ENCODE peak calls at places on chromosomes 11 and 22, in nine cellular contexts. M is CD8-positive, alpha-beta memory T cell; I is K562; J is cardiac muscle cell; O is CD4-positive, alpha-beta memory T cell; E is foreskin keratinocyte; W is psoas muscle; Q is CD4-positive, alpha-beta T cell; Z is lower lobe of right lung. P is an unnamed sample.

GRCh38 chr11:118744001-118744400 is 47.0 kb downstream of the DDX6 start:
- DNase-seq in M (no peak), I (no peak), J (no peak), O (no peak), E (no peak), W (no peak), Q (no peak), Z (no peak), P (no peak)

GRCh38 chr11:103681855-103682254 is 354.6 kb upstream of the DDI1 start:
- DNase-seq in M (no peak), I (no peak), J (no peak), O (no peak), E (no peak), W (no peak), Q (no peak), Z (no peak), P (no peak)

GRCh38 chr22:27961182-27961581 is 42.1 kb upstream of the PITPNB start:
- DNase-seq in M (no peak), I (no peak), J (no peak), O (no peak), E (no peak), W (no peak), Q (no peak), Z (no peak), P (no peak)

GRCh38 chr11:111748035-111748804 is 18.0 kb downstream of the PPP2R1B start:
- DNase-seq in M (no peak), I (no peak), J (no peak), O (no peak), E (no peak), W (no peak), Q (no peak), Z (no peak), P (no peak)

GRCh38 chr11:86101493-86101892 is 32.6 kb upstream of the PICALM start:
- DNase-seq in M (no peak), I (no peak), J (no peak), O (no peak), E (peak), W (no peak), Q (no peak), Z (no peak), P (no peak)

GRCh38 chr11:128607819-128608218 is 20.5 kb upstream of the ETS1 start:
- DNase-seq in M (no peak), I (no peak), J (peak), O (no peak), E (no peak), W (no peak), Q (no peak), Z (no peak), P (no peak)

GRCh38 chr22:31561238-31561887 is 65.0 kb downstream of the SFI1 start:
- DNase-seq in M (peak), I (peak), J (peak), O (peak), E (peak), W (peak), Q (peak), Z (peak), P (peak)

GRCh38 chr11:99015634-99016454 is 4.9 kb upstream of the CNTN5 start:
- DNase-seq in M (no peak), I (peak), J (peak), O (peak), E (no peak), W (no peak), Q (no peak), Z (no peak), P (no peak)

GRCh38 chr22:30861688-30862552 is 106.7 kb downstream of the MORC2 start:
- DNase-seq in M (no peak), I (peak), J (no peak), O (no peak), E (no peak), W (no peak), Q (peak), Z (no peak), P (no peak)

GRCh38 chr11:95512682-95513081 is 276.9 kb downstream of the FAM76B start:
- DNase-seq in M (no peak), I (no peak), J (no peak), O (no peak), E (peak), W (peak), Q (no peak), Z (no peak), P (no peak)

GRCh38 chr11:69442807-69443137 is 38.7 kb upstream of the LINC01488 start:
- DNase-seq in M (peak), I (peak), J (no peak), O (no peak), E (peak), W (no peak), Q (no peak), Z (peak), P (no peak)

GRCh38 chr22:44108806-44109385 is 71.8 kb upstream of the PARVG start:
- DNase-seq in M (no peak), I (no peak), J (no peak), O (no peak), E (no peak), W (peak), Q (no peak), Z (no peak), P (no peak)

GRCh38 chr11:48081151-48082010 is 101.0 kb downstream of the PTPRJ start:
- DNase-seq in M (no peak), I (no peak), J (no peak), O (no peak), E (no peak), W (peak), Q (no peak), Z (peak), P (peak)

GRCh38 chr22:44456661-44457412 is 41.2 kb downstream of the RTL6 start:
- DNase-seq in M (no peak), I (no peak), J (no peak), O (no peak), E (no peak), W (no peak), Q (no peak), Z (no peak), P (no peak)

GRCh38 chr11:27282141-27282590 is 80.8 kb downstream of the CCDC34 start:
- DNase-seq in M (no peak), I (no peak), J (no peak), O (no peak), E (no peak), W (peak), Q (no peak), Z (no peak), P (no peak)

GRCh38 chr11:102437727-102438126 is 14.8 kb downstream of the TMEM123 start:
- DNase-seq in M (no peak), I (no peak), J (no peak), O (no peak), E (no peak), W (no peak), Q (no peak), Z (no peak), P (no peak)

GRCh38 chr11:102436546-102436945 is 16.0 kb downstream of the TMEM123 start:
- DNase-seq in M (no peak), I (no peak), J (no peak), O (no peak), E (no peak), W (no peak), Q (no peak), Z (no peak), P (no peak)

GRCh38 chr11:102435688-102436087 is 16.9 kb downstream of the TMEM123 start:
- DNase-seq in M (no peak), I (no peak), J (no peak), O (no peak), E (no peak), W (no peak), Q (no peak), Z (no peak), P (no peak)

GRCh38 chr11:102437026-102437425 is 15.5 kb downstream of the TMEM123 start:
- DNase-seq in M (no peak), I (no peak), J (no peak), O (no peak), E (no peak), W (no peak), Q (no peak), Z (no peak), P (no peak)

DNA sequence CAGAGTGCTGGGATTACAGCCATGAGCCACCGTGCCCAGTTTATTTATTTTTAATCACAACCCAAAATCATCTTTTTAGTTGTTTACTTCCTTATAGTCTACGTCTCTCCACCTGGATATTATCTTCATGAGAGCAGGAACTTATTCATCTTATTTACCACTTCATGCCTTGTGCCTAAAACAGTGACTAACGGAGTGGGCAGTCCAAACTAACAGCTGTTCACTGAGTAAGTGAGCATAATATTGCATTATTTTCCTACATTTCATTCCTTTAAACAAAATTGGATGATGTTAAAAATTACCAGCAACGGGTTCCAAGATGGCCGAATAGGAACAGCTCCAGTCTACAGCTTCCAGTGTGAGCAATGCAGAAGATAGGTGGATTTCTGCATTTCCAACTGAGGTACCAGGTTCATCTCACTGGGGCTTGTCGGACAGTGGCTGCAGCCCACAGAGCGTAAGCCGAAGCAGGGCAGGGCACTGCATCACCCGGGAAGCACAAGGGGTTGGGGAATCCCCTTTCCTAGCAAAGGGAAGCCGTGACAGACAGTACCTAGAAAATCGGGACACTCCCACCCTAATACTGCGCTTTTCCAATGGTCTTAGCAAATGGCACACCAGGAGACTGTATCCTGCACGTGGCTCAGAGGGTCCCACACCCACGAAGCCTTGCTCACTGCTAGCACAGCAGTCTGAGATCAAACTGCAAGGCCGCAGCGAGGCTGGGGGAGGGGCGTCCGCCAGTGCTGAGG is 14.1 kb downstream of the TMEM123 start:
- DNase-seq in M (peak), I (no peak), J (no peak), O (no peak), E (no peak), W (no peak), Q (peak), Z (peak), P (no peak)
- H3K27ac ChIP-seq in M (no peak), I (no peak), J (peak), O (peak), E (no peak), W (no peak), Q (no peak), Z (no peak), P (peak)

GRCh38 chr22:50301581-50301991 is 5.9 kb downstream of the PLXNB2 start:
- DNase-seq in M (no peak), I (no peak), J (no peak), O (no peak), E (no peak), W (no peak), Q (no peak), Z (no peak), P (no peak)

GRCh38 chr22:50303515-50303847 is 4.0 kb downstream of the PLXNB2 start:
- DNase-seq in M (no peak), I (no peak), J (no peak), O (no peak), E (no peak), W (no peak), Q (no peak), Z (no peak), P (no peak)

GRCh38 chr22:50302564-50302963 is 4.9 kb downstream of the PLXNB2 start:
- DNase-seq in M (no peak), I (no peak), J (peak), O (no peak), E (no peak), W (no peak), Q (no peak), Z (no peak), P (no peak)

GRCh38 chr22:50300620-50301257 is 6.7 kb downstream of the PLXNB2 start:
- DNase-seq in M (no peak), I (no peak), J (no peak), O (no peak), E (no peak), W (no peak), Q (no peak), Z (no peak), P (no peak)

GRCh38 chr22:50302041-50302541 is 5.4 kb downstream of the PLXNB2 start:
- DNase-seq in M (no peak), I (no peak), J (no peak), O (no peak), E (no peak), W (no peak), Q (no peak), Z (peak), P (no peak)
- H3K27ac ChIP-seq in M (no peak), I (no peak), J (peak), O (no peak), E (peak), W (no peak), Q (no peak), Z (peak), P (peak)

GRCh38 chr11:110356769-110357671 is 60.6 kb upstream of the RDX start:
- DNase-seq in M (no peak), I (no peak), J (no peak), O (no peak), E (no peak), W (no peak), Q (no peak), Z (no peak), P (no peak)

GRCh38 chr11:110349109-110349996 is 52.9 kb upstream of the RDX start:
- DNase-seq in M (no peak), I (no peak), J (no peak), O (no peak), E (no peak), W (no peak), Q (no peak), Z (no peak), P (no peak)

GRCh38 chr11:110355011-110355744 is 58.8 kb upstream of the RDX start:
- DNase-seq in M (no peak), I (no peak), J (peak), O (no peak), E (no peak), W (no peak), Q (no peak), Z (no peak), P (no peak)
- H3K27ac ChIP-seq in M (no peak), I (no peak), J (no peak), O (no peak), E (no peak), W (no peak), Q (no peak), Z (no peak), P (no peak)

DNA sequence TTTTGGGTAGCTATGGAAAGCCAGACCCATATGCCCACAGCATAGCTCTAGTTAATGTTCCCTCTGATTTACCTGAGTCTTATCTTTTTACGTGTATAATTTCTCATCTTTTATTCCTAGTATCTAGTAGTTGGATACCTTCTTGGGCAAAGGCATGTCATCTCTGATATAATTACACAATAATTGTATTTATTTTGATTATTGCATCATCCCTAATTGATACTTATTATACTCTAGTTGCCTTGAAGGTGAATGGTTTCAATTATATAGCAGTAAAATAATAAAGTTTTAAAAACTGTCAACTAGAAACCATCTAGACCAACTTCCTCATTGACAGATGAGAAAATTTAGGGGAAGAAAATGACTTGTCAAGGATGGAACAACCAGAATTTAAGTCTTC is 347.3 kb downstream of the SOX6 start:
- DNase-seq in M (no peak), I (no peak), J (no peak), O (no peak), E (no peak), W (no peak), Q (no peak), Z (no peak), P (no peak)
- H3K27ac ChIP-seq in M (no peak), I (no peak), J (no peak), O (no peak), E (no peak), W (peak), Q (no peak), Z (no peak), P (no peak)

GRCh38 chr11:117071344-117071787 is 26.9 kb downstream of the SIK3 start:
- DNase-seq in M (no peak), I (no peak), J (peak), O (no peak), E (no peak), W (no peak), Q (no peak), Z (no peak), P (no peak)

GRCh38 chr11:117072517-117073218 is 25.6 kb downstream of the SIK3 start:
- DNase-seq in M (no peak), I (peak), J (no peak), O (no peak), E (peak), W (no peak), Q (no peak), Z (no peak), P (no peak)

GRCh38 chr11:117068303-117068860 is 29.8 kb downstream of the SIK3 start:
- DNase-seq in M (no peak), I (no peak), J (no peak), O (no peak), E (no peak), W (no peak), Q (no peak), Z (no peak), P (no peak)

GRCh38 chr11:117066959-117067358 is 31.3 kb downstream of the SIK3 start:
- DNase-seq in M (no peak), I (no peak), J (no peak), O (no peak), E (no peak), W (no peak), Q (no peak), Z (no peak), P (no peak)

DNA sequence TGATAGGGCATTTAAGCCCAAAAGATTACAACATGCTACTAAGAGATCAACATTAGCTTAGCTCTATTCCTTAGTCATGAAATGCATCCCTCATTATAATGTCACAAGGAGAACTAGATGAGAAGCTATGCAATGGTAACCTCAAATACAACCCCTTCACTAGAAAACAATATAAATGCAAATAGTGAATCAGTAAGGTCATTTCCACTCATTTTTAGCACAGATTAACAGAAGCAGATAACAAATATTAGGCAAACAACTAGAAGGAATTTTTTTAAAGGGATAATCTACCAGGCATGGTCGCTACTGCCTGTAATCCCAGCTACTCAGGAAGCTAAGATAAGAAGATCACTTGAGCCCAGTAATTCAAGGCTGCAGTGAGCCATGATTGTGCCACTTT is 28.2 kb downstream of the SIK3 start:
- DNase-seq in M (no peak), I (no peak), J (no peak), O (no peak), E (no peak), W (no peak), Q (no peak), Z (no peak), P (no peak)
- H3K27ac ChIP-seq in M (no peak), I (no peak), J (peak), O (no peak), E (no peak), W (no peak), Q (no peak), Z (no peak), P (peak)

DNA sequence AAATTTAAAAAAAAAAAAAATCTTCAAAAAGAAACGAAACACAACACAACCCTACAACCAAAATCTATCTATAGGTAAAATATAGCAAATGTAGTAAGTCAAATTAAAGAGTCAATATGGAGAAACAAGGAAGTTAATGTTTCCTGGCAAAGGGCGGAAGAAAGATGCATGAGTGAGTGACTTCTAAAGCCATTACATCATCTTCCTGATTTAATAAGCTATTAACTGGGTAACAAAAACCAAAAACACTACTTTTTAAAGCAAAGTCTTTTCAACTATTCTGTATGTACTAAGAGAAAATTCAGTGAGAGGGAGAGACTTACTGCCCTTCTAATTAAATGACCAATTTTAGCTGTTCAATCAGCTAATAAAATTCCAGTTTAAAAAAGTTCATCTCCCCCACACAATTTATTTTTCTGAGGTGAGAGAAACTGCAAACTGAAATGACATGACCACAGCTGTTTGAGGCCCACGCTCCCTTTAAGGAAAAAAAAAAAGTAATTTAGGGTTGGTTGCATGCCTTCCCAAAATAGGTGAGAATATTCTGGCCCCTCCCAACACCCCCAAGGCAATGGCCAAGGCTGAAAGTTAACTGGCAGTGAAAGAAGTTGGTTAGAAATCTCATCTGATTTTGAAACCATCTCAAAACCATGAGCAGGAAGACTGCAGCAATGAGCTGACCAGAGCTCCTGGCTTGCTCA is 5.9 kb downstream of the SF1 start:
- DNase-seq in M (no peak), I (no peak), J (no peak), O (no peak), E (no peak), W (no peak), Q (peak), Z (no peak), P (no peak)
- H3K27ac ChIP-seq in M (no peak), I (no peak), J (no peak), O (peak), E (no peak), W (peak), Q (peak), Z (peak), P (no peak)

GRCh38 chr11:468036-468435 is 18.0 kb downstream of the PTDSS2 start:
- DNase-seq in M (no peak), I (no peak), J (peak), O (no peak), E (no peak), W (peak), Q (no peak), Z (no peak), P (no peak)
- H3K27ac ChIP-seq in M (no peak), I (no peak), J (peak), O (no peak), E (no peak), W (peak), Q (no peak), Z (peak), P (peak)

DNA sequence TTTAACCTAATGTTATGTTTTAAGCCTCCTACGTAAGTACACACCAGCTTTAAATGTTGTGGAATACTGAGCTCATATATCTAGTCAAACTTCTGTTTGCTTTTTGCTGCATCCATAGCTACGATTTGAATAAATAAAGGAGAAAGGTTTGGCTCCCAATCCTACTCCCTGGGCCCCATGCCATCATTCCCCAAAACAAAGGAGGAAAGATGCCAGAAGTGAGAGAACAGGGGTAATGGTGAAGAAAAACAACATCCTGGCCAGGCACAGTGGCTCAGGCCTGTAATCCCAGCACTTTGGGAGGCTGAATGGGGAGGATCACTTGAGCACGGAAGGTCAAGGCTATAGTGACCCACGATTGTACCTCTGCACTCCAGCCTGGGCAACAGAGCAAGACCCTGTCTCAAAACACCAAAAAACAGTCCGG is 26.5 kb downstream of the SCGB1A1 start:
- DNase-seq in M (no peak), I (no peak), J (no peak), O (no peak), E (no peak), W (no peak), Q (no peak), Z (no peak), P (no peak)
- H3K27ac ChIP-seq in M (no peak), I (no peak), J (no peak), O (no peak), E (no peak), W (peak), Q (no peak), Z (peak), P (no peak)